ENCODE peak calls at places on chromosomes 3 and 15, in six cellular contexts. C, K, X, Y, A and U are unnamed samples.

GRCh38 chr15:43213466-43213865 is 7.4 kb downstream of the EPB42 start:
- DNase-seq in C (no peak), K (no peak), X (no peak), Y (peak), A (no peak), U (no peak)

GRCh38 chr3:5784656-5785055 is 597.1 kb downstream of the EDEM1 start:
- DNase-seq in C (no peak), K (no peak), X (no peak), Y (no peak), A (no peak), U (no peak)

GRCh38 chr3:4395448-4395847 is 71.6 kb downstream of the SUMF1 start:
- DNase-seq in C (no peak), K (no peak), X (no peak), Y (no peak), A (no peak), U (no peak)

GRCh38 chr3:110684436-110684835 is 387.2 kb upstream of the NECTIN3 start:
- DNase-seq in C (no peak), K (no peak), X (no peak), Y (no peak), A (no peak), U (no peak)

GRCh38 chr15:66912001-66912400 is 153.4 kb upstream of the SMAD3 start:
- DNase-seq in C (no peak), K (no peak), X (no peak), Y (peak), A (no peak), U (no peak)

GRCh38 chr15:57861805-57862586 is 155.5 kb downstream of the POLR2M start:
- DNase-seq in C (peak), K (no peak), X (no peak), Y (no peak), A (no peak), U (peak)

GRCh38 chr3:141426404-141427034 is 58.2 kb downstream of the ZBTB38 start:
- DNase-seq in C (peak), K (no peak), X (no peak), Y (peak), A (peak), U (peak)

GRCh38 chr3:137765310-137766033 is 1.4 kb downstream of the SOX14 start:
- DNase-seq in C (no peak), K (no peak), X (no peak), Y (peak), A (no peak), U (no peak)

GRCh38 chr3:49786357-49787181 is at the start of gene IP6K1:
- DNase-seq in C (peak), K (peak), X (peak), Y (peak), A (peak), U (peak)

GRCh38 chr3:30655187-30655812 is 48.9 kb downstream of the TGFBR2 start:
- DNase-seq in C (no peak), K (no peak), X (no peak), Y (no peak), A (no peak), U (no peak)

GRCh38 chr3:63400259-63400860 is 122.3 kb downstream of the SYNPR start:
- DNase-seq in C (peak), K (no peak), X (no peak), Y (no peak), A (no peak), U (peak)

DNA sequence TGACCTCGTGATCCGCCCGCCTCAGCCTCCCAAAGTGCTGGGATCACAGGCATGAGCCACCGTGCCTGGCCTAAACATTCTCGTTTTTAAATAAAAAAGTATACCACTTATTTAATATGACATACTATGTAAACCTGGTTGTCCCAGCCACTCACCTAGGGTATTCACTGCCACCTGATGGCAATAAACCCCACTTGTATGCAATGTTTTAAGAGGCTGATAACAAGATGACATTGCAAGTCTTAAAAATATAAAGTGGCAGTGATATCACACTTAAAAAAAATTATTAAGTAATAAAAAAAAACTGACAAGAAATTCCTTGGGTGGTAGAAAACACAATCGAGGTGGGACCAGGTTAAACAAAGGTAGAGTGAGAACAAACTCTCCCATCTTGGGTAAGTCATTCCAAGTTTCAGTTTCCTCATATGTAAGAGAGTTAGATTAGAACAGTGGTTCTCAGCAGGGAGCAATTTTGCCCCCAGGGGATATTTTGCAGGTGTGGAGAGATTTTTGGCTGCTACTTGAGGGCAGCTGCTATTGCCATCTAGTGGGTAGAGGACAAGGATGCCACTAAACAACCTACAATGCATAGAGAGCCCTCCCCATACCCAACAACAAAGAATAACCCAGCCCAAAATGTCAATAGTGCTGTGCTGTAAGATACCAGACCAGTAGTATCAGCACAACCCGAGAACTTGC is 14.5 kb downstream of the ARF4 start:
- DNase-seq in C (peak), K (no peak), X (no peak), Y (peak), A (no peak), U (no peak)
- TF ChIP-seq CTCF in C (peak), K (peak), X (peak), Y (peak), A (no peak), U (peak)

GRCh38 chr3:189288348-189289235 is 116.8 kb downstream of the TPRG1 start:
- DNase-seq in C (no peak), K (no peak), X (no peak), Y (no peak), A (no peak), U (no peak)
- TF ChIP-seq CTCF in C (no peak), K (no peak), X (no peak), Y (no peak), A (no peak), U (no peak)

DNA sequence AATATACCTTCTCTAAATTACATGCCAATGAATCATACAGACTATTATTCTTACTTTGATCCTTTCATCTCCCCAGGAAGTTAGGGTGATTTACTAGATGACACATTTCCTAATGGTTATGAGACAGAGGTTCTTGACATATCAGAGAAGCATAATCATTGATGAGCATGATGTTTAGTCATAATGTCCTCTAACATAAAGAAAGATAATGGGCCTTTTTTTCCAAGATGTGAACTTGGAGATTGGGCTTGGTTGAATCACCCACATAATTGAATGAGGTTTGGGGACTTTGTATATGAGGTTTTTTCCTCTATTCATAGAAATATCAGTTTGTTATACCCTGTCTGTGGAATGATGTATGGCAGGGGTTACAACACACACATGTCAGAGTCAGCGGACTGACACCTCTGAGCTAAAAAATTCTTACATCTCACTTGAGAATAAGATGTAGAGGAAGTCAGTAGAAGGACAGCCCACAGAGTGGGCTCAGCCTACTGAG is 69.7 kb upstream of the DCBLD2 start:
- DNase-seq in C (no peak), K (no peak), X (no peak), Y (no peak), A (no peak), U (peak)
- TF ChIP-seq CTCF in C (no peak), K (no peak), X (no peak), Y (no peak), A (no peak), U (no peak)

GRCh38 chr3:149969945-149970715 is 565 bp downstream of the PFN2 start:
- DNase-seq in C (peak), K (peak), X (peak), Y (peak), A (peak), U (peak)

GRCh38 chr3:149967067-149967685 is 3.5 kb downstream of the PFN2 start:
- DNase-seq in C (peak), K (no peak), X (no peak), Y (no peak), A (no peak), U (peak)

GRCh38 chr3:149968216-149968615 is 2.5 kb downstream of the PFN2 start:
- DNase-seq in C (no peak), K (no peak), X (no peak), Y (no peak), A (no peak), U (no peak)

GRCh38 chr3:149970716-149971402 is at the start of gene PFN2:
- DNase-seq in C (peak), K (peak), X (peak), Y (peak), A (peak), U (peak)

GRCh38 chr3:149969110-149969944 is 1.4 kb downstream of the PFN2 start:
- DNase-seq in C (peak), K (no peak), X (peak), Y (peak), A (peak), U (peak)
- TF ChIP-seq CTCF in C (peak), K (no peak), X (peak), Y (no peak), A (peak), U (peak)

DNA sequence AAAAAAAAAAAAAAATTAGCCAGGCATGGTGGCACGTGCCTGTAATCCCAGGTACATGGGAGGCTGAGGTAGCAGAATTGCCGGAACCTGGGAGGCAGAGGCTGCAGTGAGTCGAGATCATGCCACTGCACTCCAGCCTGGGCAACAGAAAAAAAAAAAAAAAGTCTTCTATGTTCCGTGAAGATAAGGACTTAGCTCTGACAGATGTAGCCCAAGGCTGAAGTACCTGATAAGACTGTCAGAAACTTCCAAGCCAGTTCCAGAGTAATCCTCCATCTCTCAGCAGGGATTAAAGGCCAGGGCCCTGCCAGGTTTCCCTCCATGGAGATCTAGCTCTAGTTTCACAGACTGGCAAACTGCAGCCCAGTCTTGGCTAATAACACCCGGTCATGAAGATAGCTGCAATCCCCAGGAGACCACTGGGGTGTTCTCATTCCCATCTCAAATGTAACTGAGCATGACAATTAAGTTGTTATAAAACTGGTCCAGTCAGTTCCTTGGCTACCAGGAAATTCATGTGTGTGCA is 8.5 kb downstream of the CDCP1 start:
- DNase-seq in C (no peak), K (no peak), X (no peak), Y (peak), A (no peak), U (peak)
- TF ChIP-seq CTCF in C (no peak), K (no peak), X (no peak), Y (no peak), A (no peak), U (no peak)

GRCh38 chr3:61857297-61857696 is 295.9 kb downstream of the PTPRG start:
- DNase-seq in C (no peak), K (no peak), X (no peak), Y (peak), A (no peak), U (no peak)

GRCh38 chr3:61853912-61854311 is 292.5 kb downstream of the PTPRG start:
- DNase-seq in C (no peak), K (no peak), X (no peak), Y (peak), A (no peak), U (no peak)

GRCh38 chr3:61858054-61858453 is 296.7 kb downstream of the PTPRG start:
- DNase-seq in C (no peak), K (no peak), X (no peak), Y (no peak), A (no peak), U (peak)

GRCh38 chr3:61855211-61855610 is 293.8 kb downstream of the PTPRG start:
- DNase-seq in C (no peak), K (no peak), X (no peak), Y (no peak), A (no peak), U (peak)
- TF ChIP-seq CTCF in C (no peak), K (no peak), X (no peak), Y (no peak), A (no peak), U (no peak)

GRCh38 chr3:27536451-27536850 is 52.3 kb upstream of the SLC4A7 start:
- DNase-seq in C (no peak), K (no peak), X (no peak), Y (no peak), A (no peak), U (no peak)

GRCh38 chr3:27532931-27533607 is 48.9 kb upstream of the SLC4A7 start:
- DNase-seq in C (no peak), K (no peak), X (no peak), Y (peak), A (no peak), U (no peak)

GRCh38 chr3:27532426-27532825 is 48.2 kb upstream of the SLC4A7 start:
- DNase-seq in C (no peak), K (no peak), X (no peak), Y (peak), A (no peak), U (no peak)

GRCh38 chr3:27535809-27536392 is 51.7 kb upstream of the SLC4A7 start:
- DNase-seq in C (no peak), K (no peak), X (no peak), Y (no peak), A (no peak), U (no peak)

GRCh38 chr3:27533718-27534578 is 49.8 kb upstream of the SLC4A7 start:
- DNase-seq in C (peak), K (no peak), X (no peak), Y (peak), A (peak), U (peak)
- TF ChIP-seq CTCF in C (peak), K (no peak), X (peak), Y (peak), A (no peak), U (peak)